ENCODE peak calls at places on chromosomes 4 and X, in seven cellular contexts. M is CD4-positive, CD25-positive, alpha-beta regulatory T cell; E is PC-3; F is endothelial cell of umbilical vein; D is breast epithelium; V is psoas muscle; Q is GM23338. Y is an unnamed sample. For H3K4me1 and H3K36me3, the result is how much of the 10 kb centered on the place peaks cover.

GRCh38 chr4:29710519-29710918 is 1009.6 kb upstream of the PCDH7 start:
- DNase-seq in M (no peak), E (no peak), F (no peak), D (no peak), V (no peak), Q (no peak), Y (no peak)

GRCh38 chr4:140373328-140374129 is at the start of gene SCOC:
- DNase-seq in M (peak), E (peak), F (peak), D (peak), V (peak), Q (peak), Y (peak)

GRCh38 chrX:11261260-11261659 is 32.0 kb upstream of the AMELX start:
- DNase-seq in M (no peak), E (peak), F (no peak), D (no peak), V (no peak), Q (no peak), Y (no peak)

GRCh38 chr4:118259103-118259502 is 93.7 kb downstream of the PRSS12 start:
- DNase-seq in M (no peak), E (no peak), F (no peak), D (no peak), V (no peak), Q (no peak), Y (no peak)

GRCh38 chrX:123869488-123869887 is 9.6 kb downstream of the XIAP start:
- DNase-seq in M (no peak), E (peak), F (peak), D (no peak), V (no peak), Q (no peak), Y (no peak)

GRCh38 chrX:42739258-42739657 is 38.7 kb downstream of the PPP1R2C start:
- DNase-seq in M (peak), E (no peak), F (peak), D (no peak), V (no peak), Q (no peak), Y (no peak)

GRCh38 chrX:153476628-153477027 is 6.3 kb upstream of the HAUS7 start:
- DNase-seq in M (no peak), E (no peak), F (peak), D (no peak), V (peak), Q (no peak), Y (no peak)

GRCh38 chr4:174859904-174860303 is 30.9 kb upstream of the GLRA3 start:
- DNase-seq in M (no peak), E (no peak), F (no peak), D (no peak), V (no peak), Q (no peak), Y (no peak)

GRCh38 chrX:115709039-115709438 is 148.1 kb downstream of the PLS3 start:
- DNase-seq in M (no peak), E (peak), F (no peak), D (no peak), V (no peak), Q (no peak), Y (no peak)

GRCh38 chrX:13047752-13048151 is 3.3 kb upstream of the FAM9C start:
- DNase-seq in M (no peak), E (no peak), F (no peak), D (no peak), V (no peak), Q (no peak), Y (no peak)

GRCh38 chrX:114970806-114971205 is 46.6 kb downstream of the IL13RA2 start:
- DNase-seq in M (no peak), E (no peak), F (no peak), D (no peak), V (no peak), Q (peak), Y (no peak)

GRCh38 chr4:83269256-83269655 is 15.3 kb downstream of the COQ2 start:
- DNase-seq in M (no peak), E (no peak), F (no peak), D (no peak), V (no peak), Q (no peak), Y (no peak)

GRCh38 chr4:105896461-105896939 is 1.2 kb downstream of the NPNT start:
- DNase-seq in M (no peak), E (no peak), F (no peak), D (no peak), V (no peak), Q (peak), Y (no peak)

GRCh38 chr4:105895609-105896460 is 564 bp downstream of the NPNT start:
- DNase-seq in M (no peak), E (peak), F (no peak), D (peak), V (peak), Q (peak), Y (no peak)

GRCh38 chr4:105895324-105895608 is at the start of gene NPNT:
- DNase-seq in M (no peak), E (peak), F (no peak), D (no peak), V (no peak), Q (peak), Y (no peak)

GRCh38 chr4:105894570-105895323 is 524 bp upstream of the NPNT start:
- DNase-seq in M (no peak), E (peak), F (no peak), D (no peak), V (no peak), Q (peak), Y (no peak)

DNA sequence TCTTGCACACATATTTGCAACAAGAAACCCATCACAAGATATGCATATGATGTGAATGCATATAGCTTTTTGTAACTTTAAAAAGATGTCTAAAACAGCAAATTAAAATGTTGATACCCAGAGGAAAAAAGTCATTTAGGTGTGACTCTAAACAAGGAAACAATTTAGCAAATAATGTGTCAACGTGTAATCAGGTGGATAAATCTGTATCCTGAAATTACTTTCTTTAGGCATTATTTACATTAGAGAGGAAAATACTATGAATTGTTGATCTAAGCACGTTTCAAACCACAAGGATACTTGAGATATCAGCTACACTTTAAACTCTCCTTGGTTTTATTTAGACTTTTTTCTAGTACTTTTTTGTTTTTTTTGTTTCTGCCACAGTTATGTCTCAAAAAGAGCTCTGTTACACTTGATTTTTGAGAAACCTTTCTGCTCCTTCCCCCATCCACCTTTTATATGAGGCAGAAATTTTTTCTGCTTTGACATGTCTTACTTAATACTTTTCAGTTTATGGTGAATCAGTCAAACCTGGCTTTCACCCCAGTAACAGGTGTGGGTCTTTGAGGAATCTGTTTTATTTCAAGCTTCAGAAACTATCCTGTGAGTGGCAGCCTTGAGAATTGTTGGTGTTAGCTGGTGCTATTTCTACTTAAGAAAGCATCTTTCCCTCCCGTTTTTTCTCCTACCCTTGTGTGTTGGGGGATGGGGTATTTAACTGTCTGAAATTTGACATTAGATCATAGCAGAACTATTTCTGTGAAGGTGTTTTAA is 1.9 kb downstream of the NPNT start:
- DNase-seq in M (no peak), E (peak), F (no peak), D (no peak), V (no peak), Q (peak), Y (no peak)
- H3K4me3 ChIP-seq in M (no peak), E (peak), F (no peak), D (peak), V (peak), Q (peak), Y (no peak)

GRCh38 chr4:24970635-24971034 is 57.8 kb upstream of the CCDC149 start:
- DNase-seq in M (no peak), E (no peak), F (no peak), D (no peak), V (no peak), Q (no peak), Y (no peak)

GRCh38 chr4:24969486-24969885 is 56.6 kb upstream of the CCDC149 start:
- DNase-seq in M (no peak), E (no peak), F (no peak), D (no peak), V (no peak), Q (no peak), Y (no peak)

GRCh38 chr4:24971192-24971591 is 58.4 kb upstream of the CCDC149 start:
- DNase-seq in M (no peak), E (peak), F (no peak), D (no peak), V (no peak), Q (no peak), Y (no peak)

GRCh38 chr4:24968992-24969391 is 56.1 kb upstream of the CCDC149 start:
- DNase-seq in M (no peak), E (no peak), F (no peak), D (no peak), V (no peak), Q (no peak), Y (no peak)

GRCh38 chr4:24970191-24970590 is 57.3 kb upstream of the CCDC149 start:
- DNase-seq in M (no peak), E (no peak), F (no peak), D (no peak), V (no peak), Q (no peak), Y (no peak)
- H3K4me1 ChIP-seq in M (under half), E (under half), F (under half), D (under half), V (under half), Q (under half), Y (under half)

GRCh38 chr4:40826821-40827220 is 77.1 kb downstream of the NSUN7 start:
- DNase-seq in M (no peak), E (no peak), F (no peak), D (no peak), V (no peak), Q (no peak), Y (no peak)
- H3K36me3 ChIP-seq in M (under half), E (under half), F (under half), D (under half), V (half or more), Q (under half), Y (under half)

GRCh38 chr4:80184053-80184790 is 13.1 kb upstream of the PRDM8 start:
- DNase-seq in M (peak), E (peak), F (peak), D (no peak), V (peak), Q (peak), Y (peak)

GRCh38 chr4:80184791-80185756 is 12.2 kb upstream of the PRDM8 start:
- DNase-seq in M (no peak), E (peak), F (no peak), D (no peak), V (no peak), Q (peak), Y (no peak)

GRCh38 chr4:80185787-80186548 is 11.3 kb upstream of the PRDM8 start:
- DNase-seq in M (no peak), E (no peak), F (no peak), D (no peak), V (no peak), Q (peak), Y (no peak)

GRCh38 chr4:80182237-80182866 is 15.0 kb upstream of the PRDM8 start:
- DNase-seq in M (peak), E (no peak), F (no peak), D (no peak), V (no peak), Q (no peak), Y (no peak)

GRCh38 chr4:80183196-80184052 is 13.9 kb upstream of the PRDM8 start:
- DNase-seq in M (peak), E (no peak), F (no peak), D (no peak), V (peak), Q (peak), Y (peak)
- H3K4me3 ChIP-seq in M (peak), E (peak), F (peak), D (peak), V (peak), Q (peak), Y (peak)